ENCODE peak calls at places on chromosomes 2 and 18, in four cellular contexts. S is hippocampal formation; Z is T-helper 2 cell; C is activated naive CD8-positive, alpha-beta T cell treated with anti-CD3 and anti-CD28 coated beads, Interleukin-2, amount 10 ng/mL, durations not matched to agents 7 days and 5 days. H is an unnamed sample.

GRCh38 chr18:2143666-2144065 is 427.6 kb downstream of the METTL4 start:
- DNase-seq in S (no peak), Z (no peak), C (no peak), H (no peak)

GRCh38 chr18:49111191-49111988 is 160.6 kb upstream of the SMAD7 start:
- DNase-seq in S (no peak), Z (no peak), C (no peak), H (no peak)

GRCh38 chr2:10987439-10987838 is 75.7 kb downstream of the KCNF1 start:
- DNase-seq in S (no peak), Z (no peak), C (no peak), H (no peak)

GRCh38 chr2:202760848-202761247 is 110.7 kb downstream of the ICA1L start:
- DNase-seq in S (no peak), Z (no peak), C (no peak), H (no peak)

GRCh38 chr2:11112870-11113428 is 42.3 kb upstream of the SLC66A3 start:
- DNase-seq in S (no peak), Z (no peak), C (no peak), H (no peak)

GRCh38 chr18:9683418-9684396 is 24.4 kb upstream of the RAB31 start:
- DNase-seq in S (peak), Z (no peak), C (no peak), H (no peak)

GRCh38 chr18:9364242-9364641 is 29.7 kb downstream of the TWSG1 start:
- DNase-seq in S (no peak), Z (no peak), C (no peak), H (no peak)

GRCh38 chr2:35462226-35462983 is 893.2 kb upstream of the CRIM1 start:
- DNase-seq in S (no peak), Z (no peak), C (no peak), H (no peak)

GRCh38 chr2:35114765-35115164 is 1240.8 kb upstream of the CRIM1 start:
- DNase-seq in S (no peak), Z (no peak), C (no peak), H (no peak)

GRCh38 chr2:63654959-63655358 is 66.2 kb downstream of the MDH1 start:
- DNase-seq in S (no peak), Z (no peak), C (no peak), H (no peak)